ENCODE peak calls at places on chromosomes 16 and 17, in nine cellular contexts. L is activated T-cell treated with anti-CD3 and anti-CD28 coated beads, Interleukin-2, amount 50 U/mL, for 72 hours; C is GM13976; R is stomach; T is Caki2; M is astrocyte; A is activated effector memory CD4-positive, alpha-beta T cell treated with anti-CD3 and anti-CD28 coated beads, Interleukin-2, amount 50 U/mL, for 16 hours; G is psoas muscle; B is activated T-helper 2 cell treated with anti-CD3 and anti-CD28 coated beads, Interferon-gamma antibody, Interleukin-2, Interleukin-4, amounts not matched to agents 10 μg/mL and 5 μg/mL and 100 μg/mL, durations not matched to agents 14 hours and 24 hours and 36 hours. V is an unnamed sample.

GRCh38 chr17:56918916-56919315 is 5.1 kb upstream of the TRIM25 start:
- DNase-seq in L (peak), C (no peak), R (no peak), T (no peak), M (no peak), A (no peak), G (no peak), B (no peak), V (peak)

GRCh38 chr16:31118223-31119155 is 1.0 kb downstream of the KAT8 start:
- DNase-seq in L (no peak), C (no peak), R (no peak), T (no peak), M (peak), A (no peak), G (no peak), B (no peak), V (peak)

GRCh38 chr17:15348030-15348429 is 6.6 kb upstream of the TEKT3 start:
- DNase-seq in L (no peak), C (no peak), R (no peak), T (peak), M (peak), A (no peak), G (no peak), B (no peak), V (peak)

GRCh38 chr16:57883953-57884654 is 81.8 kb upstream of the KIFC3 start:
- DNase-seq in L (no peak), C (no peak), R (no peak), T (no peak), M (no peak), A (no peak), G (no peak), B (no peak), V (no peak)

GRCh38 chr16:84270531-84270930 is 24.1 kb upstream of the WFDC1 start:
- DNase-seq in L (no peak), C (no peak), R (no peak), T (no peak), M (no peak), A (no peak), G (no peak), B (no peak), V (no peak)

GRCh38 chr17:4735825-4736651 is 3.6 kb upstream of the ZMYND15 start:
- DNase-seq in L (no peak), C (no peak), R (no peak), T (no peak), M (no peak), A (no peak), G (no peak), B (no peak), V (no peak)

GRCh38 chr16:89564476-89565255 is 4.2 kb downstream of the RPL13 start:
- DNase-seq in L (no peak), C (no peak), R (no peak), T (no peak), M (no peak), A (no peak), G (no peak), B (no peak), V (peak)

GRCh38 chr17:2440930-2441329 is 40.1 kb upstream of the MNT start:
- DNase-seq in L (no peak), C (no peak), R (no peak), T (no peak), M (no peak), A (no peak), G (no peak), B (no peak), V (no peak)

GRCh38 chr16:47037746-47038458 is 64.4 kb upstream of the DNAJA2 start:
- DNase-seq in L (peak), C (peak), R (peak), T (peak), M (peak), A (peak), G (peak), B (peak), V (peak)

GRCh38 chr16:50497592-50497991 is 50.6 kb upstream of the NKD1 start:
- DNase-seq in L (no peak), C (no peak), R (no peak), T (no peak), M (peak), A (no peak), G (no peak), B (no peak), V (no peak)

V was measured in foreskin fibroblast.